ENCODE peak calls at places on chromosomes 2 and 18, in seven cellular contexts. F, O, G, S, J, R and H are unnamed samples.
A peak's percentile ranks its signal among the peaks of the same experiment; 100 is the strongest.

GRCh38 chr2:190277234-190278112 is 42.2 kb downstream of the HIBCH start:
- DNase-seq in R (peak; percentile 56), F (peak; percentile 76), J (peak; percentile 3), G (no peak), S (peak; percentile 48), O (no peak), H (no peak)

GRCh38 chr2:100610381-100610831 is 47.6 kb downstream of the PDCL3 start:
- DNase-seq in S (peak; percentile 37), O (peak; percentile 64), F (peak; percentile 52), R (peak; percentile 38), G (peak; percentile 64), J (peak; percentile 68), H (peak; percentile 71)

GRCh38 chr18:46226461-46226860 is 122.3 kb downstream of the HAUS1 start:
- DNase-seq in R (no peak), O (no peak), G (no peak), F (no peak), S (no peak), J (no peak), H (no peak)

GRCh38 chr2:96881349-96882195 is 11.7 kb upstream of the SEMA4C start:
- DNase-seq in O (no peak), R (no peak), J (no peak), F (no peak), G (no peak), S (no peak), H (no peak)

GRCh38 chr2:181253438-181253837 is 203.7 kb upstream of the ITGA4 start:
- DNase-seq in R (no peak), O (no peak), F (no peak), S (no peak), J (no peak), G (no peak), H (no peak)

GRCh38 chr2:226796012-226796839 is 3.4 kb downstream of the IRS1 start:
- DNase-seq in F (no peak), G (peak; percentile 43), O (peak; percentile 48), R (no peak), S (no peak), J (no peak), H (no peak)

GRCh38 chr2:98701230-98701629 is 29.7 kb downstream of the MGAT4A start:
- DNase-seq in O (no peak), S (peak; percentile 16), G (no peak), J (no peak), F (no peak), R (no peak), H (no peak)

GRCh38 chr18:70420151-70420898 is 131.5 kb downstream of the SOCS6 start:
- DNase-seq in F (no peak), O (no peak), S (no peak), G (no peak), R (no peak), J (no peak), H (no peak)

GRCh38 chr2:60998628-60999545 is 18.6 kb upstream of the PEX13 start:
- DNase-seq in J (no peak), F (peak; percentile 71), S (peak; percentile 37), O (no peak), R (no peak), G (no peak), H (peak; percentile 64)

GRCh38 chr2:204888222-204888621 is 342.9 kb downstream of the PARD3B start:
- DNase-seq in G (no peak), R (no peak), J (no peak), F (no peak), S (no peak), O (no peak), H (no peak)

GRCh38 chr2:240952496-240953246 is 45.7 kb upstream of the SNED1 start:
- DNase-seq in G (peak; percentile 20), F (no peak), S (no peak), J (no peak), O (no peak), R (no peak), H (no peak)

GRCh38 chr2:222280795-222281194 is 18.0 kb downstream of the PAX3 start:
- DNase-seq in R (no peak), F (no peak), O (no peak), G (no peak), S (no peak), J (no peak), H (no peak)

GRCh38 chr18:5424903-5425302 is 118.9 kb downstream of the EPB41L3 start:
- DNase-seq in G (no peak), F (peak; percentile 59), O (no peak), J (no peak), S (no peak), R (no peak), H (peak; percentile 54)

GRCh38 chr2:105396254-105397024 is 2.4 kb downstream of the FHL2 start:
- DNase-seq in J (peak; percentile 27), G (no peak), R (peak; percentile 95), F (no peak), S (peak; percentile 100), O (no peak), H (no peak)

GRCh38 chr2:177631702-177632101 is 239.1 kb downstream of the AGPS start:
- DNase-seq in O (no peak), S (no peak), F (no peak), J (no peak), G (no peak), R (no peak), H (no peak)

GRCh38 chr2:234335676-234336228 is 161.1 kb downstream of the ARL4C start:
- DNase-seq in G (peak; percentile 86), R (no peak), O (no peak), S (peak; percentile 84), J (no peak), F (no peak), H (peak; percentile 38)

GRCh38 chr18:62329676-62330454 is 4.8 kb downstream of the TNFRSF11A start:
- DNase-seq in O (no peak), S (no peak), J (no peak), F (peak; percentile 79), G (no peak), R (no peak), H (peak; percentile 89)

GRCh38 chr2:158134655-158135054 is 33.0 kb downstream of the UPP2 start:
- DNase-seq in R (no peak), J (no peak), O (no peak), F (no peak), G (no peak), S (no peak), H (no peak)

GRCh38 chr2:38128653-38129052 is 52.7 kb upstream of the CYP1B1 start:
- DNase-seq in J (no peak), R (no peak), F (no peak), G (no peak), S (no peak), O (no peak), H (no peak)

GRCh38 chr2:213733893-213734292 is 449.6 kb downstream of the SPAG16 start:
- DNase-seq in R (no peak), S (no peak), O (no peak), J (no peak), G (no peak), F (no peak), H (no peak)

GRCh38 chr2:85430780-85431601 is 12.5 kb downstream of the SH2D6 start:
- DNase-seq in S (no peak), F (no peak), O (peak; percentile 44), J (peak; percentile 81), G (no peak), R (no peak), H (no peak)

GRCh38 chr2:188032306-188032705 is 259.4 kb upstream of the GULP1 start:
- DNase-seq in J (peak; percentile 76), O (no peak), F (no peak), S (no peak), G (no peak), R (no peak), H (no peak)

GRCh38 chr2:3730646-3731045 is 27.3 kb downstream of the DCDC2C start:
- DNase-seq in S (peak; percentile 16), G (no peak), J (no peak), F (no peak), O (no peak), R (no peak), H (no peak)

GRCh38 chr2:222393733-222394267 is 30.5 kb upstream of the SGPP2 start:
- DNase-seq in R (no peak), F (no peak), S (no peak), O (no peak), G (no peak), J (peak; percentile 28), H (no peak)

GRCh38 chr18:11887305-11888262 is 20.5 kb downstream of the MPPE1 start:
- DNase-seq in O (no peak), J (no peak), R (no peak), F (no peak), G (no peak), S (no peak), H (no peak)

GRCh38 chr18:55407191-55407590 is 180.8 kb downstream of the TCF4 start:
- DNase-seq in F (no peak), R (no peak), S (no peak), O (no peak), G (no peak), J (no peak), H (no peak)

GRCh38 chr18:55406374-55407045 is 181.5 kb downstream of the TCF4 start:
- DNase-seq in J (no peak), O (no peak), S (no peak), G (no peak), F (no peak), R (no peak), H (no peak)

GRCh38 chr18:55404811-55405654 is 183.0 kb downstream of the TCF4 start:
- DNase-seq in F (no peak), G (no peak), S (no peak), O (no peak), J (no peak), R (no peak), H (no peak)

GRCh38 chr18:55404136-55404810 is 183.7 kb downstream of the TCF4 start:
- DNase-seq in G (no peak), S (no peak), O (no peak), F (no peak), R (no peak), J (no peak), H (no peak)

GRCh38 chr18:55405655-55406373 is 182.2 kb downstream of the TCF4 start:
- DNase-seq in O (peak; percentile 83), S (peak; percentile 84), G (peak; percentile 51), J (no peak), F (no peak), R (no peak), H (no peak)
- H3K4me1 ChIP-seq in O (peaks cover 4% of the 10 kb centered on the region), S (peaks cover 18% of the 10 kb centered on the region), G (peaks cover 13% of the 10 kb centered on the region), J (no peaks in the 10 kb centered on the region), F (no peaks in the 10 kb centered on the region), R (no peaks in the 10 kb centered on the region), H (no peaks in the 10 kb centered on the region)

GRCh38 chr2:1726558-1726957 is 17.8 kb downstream of the PXDN start:
- DNase-seq in J (no peak), S (no peak), R (no peak), G (no peak), F (no peak), O (no peak), H (no peak)
- H3K4me1 ChIP-seq in J (peaks cover 6% of the 10 kb centered on the region), S (peaks cover 38% of the 10 kb centered on the region), R (no peaks in the 10 kb centered on the region), G (peaks cover 44% of the 10 kb centered on the region), F (no peaks in the 10 kb centered on the region), O (peaks cover 35% of the 10 kb centered on the region), H (no peaks in the 10 kb centered on the region)

DNA sequence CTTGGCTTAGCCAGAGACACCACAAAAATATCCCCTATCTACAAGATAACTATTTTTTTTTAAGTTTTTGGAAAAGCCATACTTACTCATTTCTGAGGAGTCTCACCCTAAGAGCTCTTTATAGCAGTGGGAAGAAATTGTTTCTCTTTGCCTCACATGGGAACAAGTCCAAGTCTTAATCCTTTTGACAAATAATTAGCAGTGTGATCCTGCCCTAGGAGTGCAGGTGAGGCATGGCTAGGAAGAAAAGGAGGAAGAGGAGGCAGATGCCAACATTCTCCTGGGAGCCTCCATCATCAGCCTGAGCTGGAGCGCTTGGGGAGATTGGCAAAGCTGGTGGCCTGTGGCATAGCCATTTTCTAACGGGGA is 115.6 kb downstream of the STPG4 start:
- DNase-seq in F (no peak), O (no peak), S (no peak), G (no peak), R (no peak), J (no peak), H (no peak)
- H3K4me1 ChIP-seq in F (peaks cover 50% of the 10 kb centered on the region), O (peaks cover 30% of the 10 kb centered on the region), S (peaks cover 38% of the 10 kb centered on the region), G (peaks cover 79% of the 10 kb centered on the region), R (peaks cover 67% of the 10 kb centered on the region), J (peaks cover 18% of the 10 kb centered on the region), H (no peaks in the 10 kb centered on the region)

GRCh38 chr18:9835112-9835755 is 50.5 kb upstream of the TXNDC2 start:
- DNase-seq in S (peak; percentile 27), O (no peak), F (no peak), J (peak; percentile 67), G (no peak), R (no peak), H (no peak)
- H3K4me1 ChIP-seq in S (peaks cover 12% of the 10 kb centered on the region), O (peaks cover 8% of the 10 kb centered on the region), F (no peaks in the 10 kb centered on the region), J (peaks cover 11% of the 10 kb centered on the region), G (peaks cover 9% of the 10 kb centered on the region), R (peaks cover 34% of the 10 kb centered on the region), H (no peaks in the 10 kb centered on the region)